ENCODE peak calls at places on chromosomes 7 and 10, in four cellular contexts. L is transverse colon, Q is ovary, C is testis. H is an unnamed sample. For H3K4me1, the result is how much of the 10 kb centered on the place peaks cover.

GRCh38 chr10:42646214-42646613 is 7.8 kb upstream of the ZNF33B start:
- DNase-seq in C (no peak), Q (no peak), L (no peak), H (no peak)

GRCh38 chr10:4845766-4846165 is 19.8 kb downstream of the AKR1E2 start:
- DNase-seq in L (no peak), C (no peak), Q (no peak), H (no peak)

GRCh38 chr10:3538291-3538849 is 246.6 kb downstream of the KLF6 start:
- DNase-seq in L (no peak), C (no peak), Q (no peak), H (no peak)

GRCh38 chr7:157432957-157433576 is 96.3 kb downstream of the DNAJB6 start:
- DNase-seq in C (peak), Q (peak), L (peak), H (peak)

GRCh38 chr7:112985377-112985987 is 101.1 kb downstream of the GPR85 start:
- DNase-seq in C (no peak), L (no peak), Q (no peak), H (no peak)

GRCh38 chr10:102344067-102344466 is 51.4 kb upstream of the NFKB2 start:
- DNase-seq in Q (no peak), L (no peak), C (no peak), H (no peak)

GRCh38 chr7:72446566-72447462 is 34.7 kb upstream of the CALN1 start:
- DNase-seq in C (no peak), Q (no peak), L (no peak), H (no peak)

GRCh38 chr10:105269689-105270088 is 628.6 kb downstream of the SORCS3 start:
- DNase-seq in C (no peak), L (no peak), Q (no peak), H (no peak)

GRCh38 chr10:17848646-17849045 is 39.5 kb downstream of the MRC1 start:
- DNase-seq in L (no peak), C (no peak), Q (no peak), H (no peak)

GRCh38 chr10:75235375-75236177 is at the start of gene COMTD1:
- DNase-seq in C (peak), L (peak), Q (peak), H (peak)

GRCh38 chr10:75231672-75232581 is 3.8 kb downstream of the COMTD1 start:
- DNase-seq in C (no peak), L (no peak), Q (no peak), H (no peak)

GRCh38 chr10:75234017-75234682 is 1.6 kb downstream of the COMTD1 start:
- DNase-seq in Q (peak), L (peak), C (peak), H (peak)

GRCh38 chr10:75234683-75235374 is 928 bp downstream of the COMTD1 start:
- DNase-seq in L (peak), Q (peak), C (peak), H (no peak)

DNA sequence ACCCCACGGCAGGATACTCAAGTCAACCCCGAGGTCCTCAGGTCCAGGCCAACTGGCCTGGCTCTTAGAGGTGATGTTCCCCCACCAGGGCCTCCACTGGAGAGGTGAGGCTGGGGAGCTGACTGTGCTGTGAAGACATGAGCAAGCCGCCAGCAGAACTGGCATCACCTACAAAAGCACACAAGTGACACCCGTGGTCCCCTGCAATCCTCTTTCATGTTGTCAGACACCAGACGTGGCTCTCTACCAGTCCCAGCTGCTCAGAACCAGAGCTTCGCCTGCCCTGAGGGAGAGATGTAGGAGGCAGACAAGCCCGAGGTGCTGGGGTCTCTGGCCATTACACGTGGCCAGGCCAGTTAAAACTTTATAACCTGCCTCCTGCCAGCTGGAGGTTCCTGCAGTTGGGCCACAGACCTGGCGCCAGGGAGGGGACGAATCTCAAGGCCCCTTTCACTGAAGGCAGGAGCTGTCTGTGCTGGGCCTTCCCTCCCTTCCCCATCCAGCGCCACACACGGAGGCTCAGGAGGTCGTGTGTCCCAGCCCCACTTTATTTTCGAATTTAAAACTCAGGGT is 2.2 kb downstream of the COMTD1 start:
- DNase-seq in C (no peak), Q (no peak), L (no peak), H (peak)
- TF ChIP-seq POLR2A in C (no peak), Q (no peak), L (no peak), H (no peak)

GRCh38 chr7:151351027-151351426 is 9.4 kb downstream of the NUB1 start:
- DNase-seq in Q (no peak), C (no peak), L (peak), H (no peak)
- TF ChIP-seq CTCF in Q (no peak), C (no peak), L (no peak), H (no peak)

GRCh38 chr10:124671486-124672075 is 72.6 kb downstream of the FAM53B start:
- DNase-seq in C (no peak), Q (no peak), L (no peak), H (peak)
- H3K4me1 ChIP-seq in C (half or more), Q (under half), L (under half), H (under half)

DNA sequence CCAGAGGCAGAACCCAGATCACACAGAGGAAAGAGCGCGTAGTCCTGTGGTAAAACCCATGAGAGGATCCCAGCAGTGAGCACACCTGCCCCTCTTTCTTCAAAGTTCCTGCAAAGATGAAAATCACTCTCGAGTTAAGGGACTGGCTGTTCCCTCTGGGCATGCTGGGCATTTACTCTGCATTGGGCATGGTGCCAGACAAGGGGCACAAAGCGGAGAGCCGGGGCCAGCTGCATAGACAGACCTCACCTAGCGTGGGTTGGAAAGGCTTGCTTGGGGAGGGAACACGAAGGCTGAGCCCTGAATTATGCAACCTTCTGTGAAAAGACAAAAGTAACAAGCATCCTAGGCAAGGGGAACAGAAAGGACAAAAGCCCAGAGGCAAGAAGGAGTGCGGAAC is 120.0 kb upstream of the TCERG1L start:
- DNase-seq in Q (no peak), C (no peak), L (no peak), H (no peak)
- TF ChIP-seq POLR2A in Q (no peak), C (no peak), L (no peak), H (no peak)

GRCh38 chr7:28882896-28883470 is 75.1 kb downstream of the TRIL start:
- DNase-seq in C (no peak), L (peak), Q (no peak), H (no peak)
- TF ChIP-seq CTCF in C (no peak), L (no peak), Q (no peak), H (no peak)